ENCODE peak calls at places on chromosome 14, in seven cellular contexts. One of them, this sample, is unnamed.

GRCh38 chr14:91606851-91607250 is 96.7 kb upstream of the PPP4R3A start:
- DNase-seq in tibial nerve: no peak
- DNase-seq in aorta: no peak
- DNase-seq in GM12878: no peak
- DNase-seq in H9: no peak
- DNase-seq in GM23248: peak; percentile 58
- DNase-seq in stomach: no peak
- DNase-seq in this sample: no peak

GRCh38 chr14:67623114-67623513 is 3.4 kb downstream of the ARG2 start:
- DNase-seq in H9: no peak
- DNase-seq in GM12878: no peak
- DNase-seq in aorta: no peak
- DNase-seq in stomach: no peak
- DNase-seq in tibial nerve: no peak
- DNase-seq in GM23248: peak; percentile 57
- DNase-seq in this sample: no peak

GRCh38 chr14:95156765-95157194 is 549 bp downstream of the DICER1 start:
- DNase-seq in stomach: peak; percentile 46
- DNase-seq in GM12878: no peak
- DNase-seq in aorta: peak; percentile 52
- DNase-seq in tibial nerve: peak; percentile 12
- DNase-seq in GM23248: peak; percentile 77
- DNase-seq in H9: peak; percentile 30
- DNase-seq in this sample: peak; percentile 21

GRCh38 chr14:34983148-34983760 is 462 bp downstream of the SRP54 start:
- DNase-seq in tibial nerve: peak; percentile 5
- DNase-seq in aorta: no peak
- DNase-seq in stomach: no peak
- DNase-seq in GM12878: no peak
- DNase-seq in GM23248: no peak
- DNase-seq in H9: no peak
- DNase-seq in this sample: no peak

GRCh38 chr14:71852201-71852600 is 80.0 kb upstream of the RGS6 start:
- DNase-seq in aorta: no peak
- DNase-seq in GM12878: no peak
- DNase-seq in stomach: no peak
- DNase-seq in tibial nerve: no peak
- DNase-seq in GM23248: no peak
- DNase-seq in H9: no peak
- DNase-seq in this sample: no peak

GRCh38 chr14:24171422-24172260 is at the start of gene REC8:
- DNase-seq in aorta: peak; percentile 87
- DNase-seq in GM23248: no peak
- DNase-seq in tibial nerve: peak; percentile 61
- DNase-seq in GM12878: peak; percentile 82
- DNase-seq in stomach: peak; percentile 82
- DNase-seq in H9: peak; percentile 100
- DNase-seq in this sample: peak; percentile 48

GRCh38 chr14:38045461-38045860 is 162.2 kb upstream of the SSTR1 start:
- DNase-seq in H9: no peak
- DNase-seq in stomach: no peak
- DNase-seq in tibial nerve: no peak
- DNase-seq in aorta: no peak
- DNase-seq in GM12878: no peak
- DNase-seq in GM23248: no peak
- DNase-seq in this sample: no peak

GRCh38 chr14:99821519-99822165 is 28.4 kb downstream of the EML1 start:
- DNase-seq in stomach: no peak
- DNase-seq in GM12878: no peak
- DNase-seq in aorta: no peak
- DNase-seq in GM23248: peak; percentile 51
- DNase-seq in H9: peak; percentile 18
- DNase-seq in tibial nerve: no peak
- DNase-seq in this sample: no peak

GRCh38 chr14:45253754-45254300 is 825 bp upstream of the MIS18BP1 start:
- DNase-seq in H9: no peak
- DNase-seq in stomach: no peak
- DNase-seq in GM12878: no peak
- DNase-seq in tibial nerve: no peak
- DNase-seq in GM23248: peak; percentile 76
- DNase-seq in aorta: peak; percentile 58
- DNase-seq in this sample: no peak

GRCh38 chr14:104224516-104225281 is 86.3 kb downstream of the KIF26A start:
- DNase-seq in H9: peak; percentile 66
- DNase-seq in GM12878: no peak
- DNase-seq in GM23248: no peak
- DNase-seq in tibial nerve: no peak
- DNase-seq in stomach: no peak
- DNase-seq in aorta: no peak
- DNase-seq in this sample: no peak

GRCh38 chr14:22814945-22815713 is at the start of gene SLC7A7:
- DNase-seq in GM12878: no peak
- DNase-seq in aorta: no peak
- DNase-seq in tibial nerve: no peak
- DNase-seq in stomach: no peak
- DNase-seq in H9: peak; percentile 38
- DNase-seq in GM23248: no peak
- DNase-seq in this sample: no peak

GRCh38 chr14:65772901-65773574 is 360.5 kb downstream of the FUT8 start:
- DNase-seq in stomach: no peak
- DNase-seq in tibial nerve: no peak
- DNase-seq in GM12878: no peak
- DNase-seq in aorta: no peak
- DNase-seq in H9: no peak
- DNase-seq in GM23248: no peak
- DNase-seq in this sample: no peak

GRCh38 chr14:49670475-49670874 is 17.5 kb downstream of the POLE2 start:
- DNase-seq in aorta: no peak
- DNase-seq in H9: no peak
- DNase-seq in tibial nerve: no peak
- DNase-seq in GM23248: no peak
- DNase-seq in GM12878: no peak
- DNase-seq in stomach: no peak
- DNase-seq in this sample: no peak

GRCh38 chr14:36258241-36258640 is 62.2 kb downstream of the MBIP start:
- DNase-seq in H9: no peak
- DNase-seq in stomach: no peak
- DNase-seq in aorta: no peak
- DNase-seq in GM12878: no peak
- DNase-seq in tibial nerve: no peak
- DNase-seq in GM23248: no peak
- DNase-seq in this sample: no peak

GRCh38 chr14:100282083-100282350 is 24.2 kb downstream of the SLC25A29 start:
- DNase-seq in tibial nerve: no peak
- DNase-seq in aorta: no peak
- DNase-seq in GM23248: no peak
- DNase-seq in stomach: no peak
- DNase-seq in GM12878: no peak
- DNase-seq in H9: no peak
- DNase-seq in this sample: no peak

GRCh38 chr14:68958553-68958952 is 20.5 kb downstream of the ACTN1 start:
- DNase-seq in aorta: peak; percentile 61
- DNase-seq in GM12878: no peak
- DNase-seq in GM23248: no peak
- DNase-seq in H9: no peak
- DNase-seq in tibial nerve: no peak
- DNase-seq in stomach: no peak
- DNase-seq in this sample: no peak

GRCh38 chr14:33737446-33737845 is 213.4 kb downstream of the EGLN3 start:
- DNase-seq in tibial nerve: no peak
- DNase-seq in GM23248: peak; percentile 85
- DNase-seq in stomach: no peak
- DNase-seq in aorta: no peak
- DNase-seq in H9: no peak
- DNase-seq in GM12878: no peak
- DNase-seq in this sample: no peak

GRCh38 chr14:70014696-70015095 is 135.5 kb downstream of the SMOC1 start:
- DNase-seq in aorta: no peak
- DNase-seq in GM23248: no peak
- DNase-seq in H9: no peak
- DNase-seq in stomach: no peak
- DNase-seq in GM12878: no peak
- DNase-seq in tibial nerve: no peak
- DNase-seq in this sample: no peak

GRCh38 chr14:28242895-28243294 is 523.7 kb upstream of the FOXG1 start:
- DNase-seq in tibial nerve: no peak
- DNase-seq in GM23248: no peak
- DNase-seq in H9: no peak
- DNase-seq in aorta: no peak
- DNase-seq in GM12878: no peak
- DNase-seq in stomach: no peak
- DNase-seq in this sample: no peak

GRCh38 chr14:77243853-77244252 is 27.2 kb downstream of the NGB start:
- DNase-seq in GM12878: peak; percentile 8
- DNase-seq in aorta: no peak
- DNase-seq in tibial nerve: no peak
- DNase-seq in H9: no peak
- DNase-seq in stomach: no peak
- DNase-seq in GM23248: no peak
- DNase-seq in this sample: no peak

DNA sequence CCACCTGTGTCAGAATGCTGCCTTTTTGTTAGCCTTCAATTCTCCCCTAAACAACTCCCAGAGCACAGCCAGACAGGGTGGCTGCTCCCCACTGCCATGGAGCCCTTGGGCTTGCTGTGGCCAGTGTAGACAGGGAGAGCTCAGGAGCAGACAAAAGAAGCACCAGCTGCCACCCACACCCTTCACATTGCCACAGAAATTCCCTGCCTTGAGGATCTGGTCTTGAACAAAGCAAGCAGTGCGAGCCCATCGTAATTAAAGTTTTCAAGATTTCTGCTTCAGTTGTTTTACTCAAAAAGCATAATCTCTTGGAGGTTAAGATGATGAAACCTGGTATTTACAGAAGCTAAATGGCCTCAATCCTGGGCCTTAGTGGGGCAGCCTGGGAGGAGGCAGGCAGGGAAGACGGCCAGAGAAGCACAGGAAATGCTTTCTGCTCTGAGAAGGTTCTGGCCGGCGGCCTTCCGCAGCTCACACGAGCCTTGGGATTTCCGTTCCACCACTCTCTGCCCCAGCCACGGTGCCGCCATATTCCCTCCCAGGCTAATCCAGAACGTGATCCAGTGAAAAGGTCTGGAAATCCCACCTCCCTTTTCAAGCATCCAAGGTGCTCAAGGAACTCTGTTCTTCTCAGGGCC is 535.2 kb downstream of the BCL11B start:
- DNase-seq in H9: no peak
- DNase-seq in tibial nerve: peak; percentile 7
- DNase-seq in GM12878: no peak
- DNase-seq in aorta: no peak
- DNase-seq in stomach: no peak
- DNase-seq in GM23248: no peak
- DNase-seq in this sample: no peak
- H3K9me3 ChIP-seq in H9: no peaks in the 10 kb centered on the region
- H3K9me3 ChIP-seq in tibial nerve: no peaks in the 10 kb centered on the region
- H3K9me3 ChIP-seq in GM12878: no peaks in the 10 kb centered on the region
- H3K9me3 ChIP-seq in aorta: peaks cover 4% of the 10 kb centered on the region
- H3K9me3 ChIP-seq in stomach: no peaks in the 10 kb centered on the region
- H3K9me3 ChIP-seq in GM23248: no peaks in the 10 kb centered on the region
- H3K9me3 ChIP-seq in this sample: no peaks in the 10 kb centered on the region

GRCh38 chr14:105851716-105852377 is 325.5 kb downstream of the TMEM121 start:
- DNase-seq in GM12878: no peak
- DNase-seq in H9: no peak
- DNase-seq in stomach: no peak
- DNase-seq in aorta: peak; percentile 37
- DNase-seq in tibial nerve: no peak
- DNase-seq in GM23248: no peak
- DNase-seq in this sample: peak; percentile 8
- H3K9me3 ChIP-seq in GM12878: no peaks in the 10 kb centered on the region
- H3K9me3 ChIP-seq in H9: peaks cover 92% of the 10 kb centered on the region
- H3K9me3 ChIP-seq in stomach: no peaks in the 10 kb centered on the region
- H3K9me3 ChIP-seq in aorta: no peaks in the 10 kb centered on the region
- H3K9me3 ChIP-seq in tibial nerve: peaks cover 14% of the 10 kb centered on the region
- H3K9me3 ChIP-seq in GM23248: no peaks in the 10 kb centered on the region
- H3K9me3 ChIP-seq in this sample: no peaks in the 10 kb centered on the region

GRCh38 chr14:93304771-93305170 is 28.1 kb downstream of the BTBD7 start:
- DNase-seq in tibial nerve: no peak
- DNase-seq in H9: no peak
- DNase-seq in stomach: no peak
- DNase-seq in GM12878: no peak
- DNase-seq in GM23248: peak; percentile 77
- DNase-seq in aorta: no peak
- DNase-seq in this sample: no peak

GRCh38 chr14:93303659-93304058 is 29.2 kb downstream of the BTBD7 start:
- DNase-seq in aorta: no peak
- DNase-seq in stomach: no peak
- DNase-seq in GM23248: peak; percentile 30
- DNase-seq in GM12878: no peak
- DNase-seq in tibial nerve: no peak
- DNase-seq in H9: no peak
- DNase-seq in this sample: no peak

GRCh38 chr14:93306844-93307243 is 26.0 kb downstream of the BTBD7 start:
- DNase-seq in aorta: no peak
- DNase-seq in tibial nerve: no peak
- DNase-seq in GM12878: no peak
- DNase-seq in stomach: no peak
- DNase-seq in H9: no peak
- DNase-seq in GM23248: no peak
- DNase-seq in this sample: no peak

GRCh38 chr14:93302688-93303581 is 29.9 kb downstream of the BTBD7 start:
- DNase-seq in aorta: no peak
- DNase-seq in H9: no peak
- DNase-seq in GM12878: no peak
- DNase-seq in stomach: no peak
- DNase-seq in GM23248: no peak
- DNase-seq in tibial nerve: no peak
- DNase-seq in this sample: no peak

GRCh38 chr14:93305708-93306418 is 27.0 kb downstream of the BTBD7 start:
- DNase-seq in GM12878: no peak
- DNase-seq in aorta: no peak
- DNase-seq in H9: no peak
- DNase-seq in stomach: no peak
- DNase-seq in GM23248: no peak
- DNase-seq in tibial nerve: no peak
- DNase-seq in this sample: no peak
- H3K9me3 ChIP-seq in GM12878: no peaks in the 10 kb centered on the region
- H3K9me3 ChIP-seq in aorta: no peaks in the 10 kb centered on the region
- H3K9me3 ChIP-seq in H9: no peaks in the 10 kb centered on the region
- H3K9me3 ChIP-seq in stomach: no peaks in the 10 kb centered on the region
- H3K9me3 ChIP-seq in GM23248: no peaks in the 10 kb centered on the region
- H3K9me3 ChIP-seq in tibial nerve: no peaks in the 10 kb centered on the region
- H3K9me3 ChIP-seq in this sample: no peaks in the 10 kb centered on the region

GRCh38 chr14:98701377-98701776 is 570.6 kb downstream of the BCL11B start:
- DNase-seq in aorta: no peak
- DNase-seq in GM23248: no peak
- DNase-seq in tibial nerve: no peak
- DNase-seq in stomach: no peak
- DNase-seq in H9: no peak
- DNase-seq in GM12878: no peak
- DNase-seq in this sample: no peak
- H3K9me3 ChIP-seq in aorta: peaks cover 2% of the 10 kb centered on the region
- H3K9me3 ChIP-seq in GM23248: no peaks in the 10 kb centered on the region
- H3K9me3 ChIP-seq in tibial nerve: peaks cover 11% of the 10 kb centered on the region
- H3K9me3 ChIP-seq in stomach: no peaks in the 10 kb centered on the region
- H3K9me3 ChIP-seq in H9: no peaks in the 10 kb centered on the region
- H3K9me3 ChIP-seq in GM12878: no peaks in the 10 kb centered on the region
- H3K9me3 ChIP-seq in this sample: no peaks in the 10 kb centered on the region

GRCh38 chr14:40164083-40164482 is 731.9 kb upstream of the FBXO33 start:
- DNase-seq in GM23248: peak; percentile 10
- DNase-seq in H9: no peak
- DNase-seq in tibial nerve: no peak
- DNase-seq in aorta: no peak
- DNase-seq in stomach: no peak
- DNase-seq in GM12878: no peak
- DNase-seq in this sample: no peak
- H3K9me3 ChIP-seq in GM23248: no peaks in the 10 kb centered on the region
- H3K9me3 ChIP-seq in H9: peaks cover 17% of the 10 kb centered on the region
- H3K9me3 ChIP-seq in tibial nerve: peaks cover 9% of the 10 kb centered on the region
- H3K9me3 ChIP-seq in aorta: no peaks in the 10 kb centered on the region
- H3K9me3 ChIP-seq in stomach: peaks cover 14% of the 10 kb centered on the region
- H3K9me3 ChIP-seq in GM12878: no peaks in the 10 kb centered on the region
- H3K9me3 ChIP-seq in this sample: no peaks in the 10 kb centered on the region

This sample was measured in T-helper 17 cell.